ENCODE peak calls at places on chromosome 4, in six cellular contexts. D is CD8-positive, alpha-beta memory T cell; B is left lung; S is upper lobe of right lung; I is left ventricle myocardium inferior; N is CD4-positive, CD25-positive, alpha-beta regulatory T cell. X is an unnamed sample. For H3K9me3, the result is how much of the 10 kb centered on the place peaks cover.

GRCh38 chr4:37568494-37568893 is 117.7 kb downstream of the RELL1 start:
- DNase-seq in D (no peak), B (no peak), S (no peak), I (no peak), N (no peak), X (no peak)

GRCh38 chr4:138875886-138876608 is 139.5 kb upstream of the NOCT start:
- DNase-seq in D (no peak), B (no peak), S (no peak), I (no peak), N (no peak), X (no peak)

GRCh38 chr4:76752911-76753494 is 144.9 kb downstream of the SOWAHB start:
- DNase-seq in D (no peak), B (no peak), S (no peak), I (no peak), N (no peak), X (no peak)

GRCh38 chr4:13966241-13967195 is 339.0 kb upstream of the BOD1L1 start:
- DNase-seq in D (no peak), B (no peak), S (no peak), I (no peak), N (no peak), X (no peak)

GRCh38 chr4:74364649-74365491 is at the start of gene EREG:
- DNase-seq in D (peak), B (peak), S (peak), I (no peak), N (peak), X (no peak)

GRCh38 chr4:23279377-23279988 is 586.7 kb downstream of the GBA3 start:
- DNase-seq in D (no peak), B (no peak), S (no peak), I (no peak), N (no peak), X (no peak)

GRCh38 chr4:123397276-123398150 is 918 bp downstream of the SPRY1 start:
- DNase-seq in D (peak), B (peak), S (peak), I (peak), N (peak), X (no peak)

GRCh38 chr4:5970381-5971076 is 47.7 kb downstream of the C4orf50 start:
- DNase-seq in D (no peak), B (no peak), S (peak), I (no peak), N (no peak), X (peak)

GRCh38 chr4:168868044-168868855 is 141.8 kb downstream of the CBR4 start:
- DNase-seq in D (no peak), B (no peak), S (no peak), I (no peak), N (no peak), X (no peak)

GRCh38 chr4:17327587-17327986 is 184.3 kb downstream of the QDPR start:
- DNase-seq in D (no peak), B (no peak), S (no peak), I (no peak), N (no peak), X (no peak)

GRCh38 chr4:27985522-27985921 is 1124.9 kb downstream of the STIM2 start:
- DNase-seq in D (no peak), B (no peak), S (no peak), I (no peak), N (no peak), X (no peak)

GRCh38 chr4:11633435-11633834 is 204.7 kb upstream of the HS3ST1 start:
- DNase-seq in D (no peak), B (no peak), S (no peak), I (no peak), N (no peak), X (no peak)

GRCh38 chr4:19780871-19781270 is 470.8 kb upstream of the SLIT2 start:
- DNase-seq in D (no peak), B (no peak), S (no peak), I (no peak), N (no peak), X (no peak)
- H3K9me3 ChIP-seq in D (under half), B (under half), S (under half), I (under half), N (under half), X (under half)

DNA sequence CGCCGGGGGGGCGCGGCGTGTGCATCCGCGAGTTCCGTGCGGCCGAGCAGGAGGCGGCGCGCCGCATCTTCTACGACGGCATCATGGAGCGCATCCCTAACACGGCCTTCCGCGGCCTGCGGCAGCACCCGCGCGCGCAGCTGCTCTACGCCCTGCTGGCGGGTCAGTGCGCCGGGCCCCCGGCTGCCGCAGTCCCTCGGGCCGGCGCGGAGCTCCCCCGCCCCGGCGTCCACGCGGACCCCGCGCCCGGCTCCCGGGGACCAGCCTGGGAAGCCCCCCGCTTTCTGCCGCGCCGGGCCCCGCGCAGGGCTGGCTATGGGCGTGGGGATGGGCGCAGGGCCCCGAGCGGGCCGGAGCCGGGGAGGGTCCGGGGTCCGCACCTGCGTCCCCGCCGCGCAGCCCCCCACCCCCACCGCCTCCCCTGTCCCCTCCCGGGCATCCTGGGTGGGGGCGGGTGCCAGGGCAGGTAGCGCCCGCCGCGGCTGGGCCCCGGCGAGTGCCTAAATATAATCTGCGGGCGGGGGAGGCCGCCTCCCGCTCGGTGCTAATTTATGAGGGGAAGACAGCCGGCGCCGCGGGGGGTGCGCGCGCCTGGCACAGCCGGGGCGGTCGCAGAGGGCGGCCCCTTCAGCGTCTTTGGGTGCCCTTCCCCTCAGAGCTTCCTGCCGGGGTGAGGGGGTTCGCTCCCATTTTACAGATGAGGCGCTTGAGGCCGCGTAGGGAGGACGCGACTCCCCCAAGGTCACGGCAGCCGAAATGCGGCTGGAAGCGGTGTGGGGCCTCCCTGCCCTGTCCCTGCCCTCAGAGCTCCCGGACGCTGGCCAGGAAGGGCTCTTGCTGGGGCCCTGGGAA is 825 bp downstream of the NAT8L start:
- DNase-seq in D (no peak), B (peak), S (no peak), I (peak), N (no peak), X (no peak)
- H3K27ac ChIP-seq in D (no peak), B (no peak), S (no peak), I (no peak), N (no peak), X (no peak)

DNA sequence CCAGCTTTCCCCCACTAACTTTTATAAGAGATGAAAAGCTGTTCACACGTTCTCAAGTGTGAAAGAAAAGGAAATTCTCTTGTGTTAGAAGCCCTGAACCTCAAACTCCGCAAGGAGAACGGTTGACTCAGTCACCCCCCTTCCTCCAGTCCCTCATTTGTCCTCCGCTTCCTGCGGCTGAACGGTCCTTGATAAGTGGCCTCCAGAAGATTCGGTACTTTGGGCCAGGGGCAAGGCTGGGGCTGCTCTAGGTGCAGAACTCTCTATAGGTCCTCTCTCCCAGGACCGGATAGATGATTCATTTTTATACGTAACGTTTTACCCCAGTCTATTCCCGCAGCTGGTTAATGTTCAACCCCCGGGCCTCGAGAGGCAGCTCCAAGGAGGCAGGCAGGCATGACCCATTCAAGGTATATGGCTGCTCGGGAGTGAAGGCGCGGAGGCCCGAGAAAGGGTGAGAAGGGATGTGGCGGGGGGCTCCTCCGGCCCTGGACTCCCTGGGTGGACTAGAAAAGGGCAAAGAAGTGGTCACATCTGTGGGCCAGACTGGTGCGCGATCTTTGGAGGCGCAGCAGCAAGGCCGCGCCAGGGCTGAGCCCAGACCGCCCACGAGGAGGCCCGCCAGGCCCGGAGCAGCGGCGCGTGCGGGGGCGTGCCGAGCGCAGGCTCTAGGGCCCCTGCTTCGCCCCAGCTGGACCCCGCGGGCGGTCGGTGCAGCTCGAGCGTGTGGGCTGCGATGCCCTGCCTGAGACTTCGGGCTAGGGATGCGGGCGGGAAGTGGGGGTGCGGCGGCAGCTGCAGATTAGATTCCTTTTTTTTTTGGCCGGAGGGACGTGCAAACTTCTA is 11.7 kb downstream of the PITX2 start:
- DNase-seq in D (no peak), B (no peak), S (no peak), I (no peak), N (no peak), X (no peak)
- H3K4me3 ChIP-seq in D (no peak), B (no peak), S (no peak), I (peak), N (no peak), X (peak)

DNA sequence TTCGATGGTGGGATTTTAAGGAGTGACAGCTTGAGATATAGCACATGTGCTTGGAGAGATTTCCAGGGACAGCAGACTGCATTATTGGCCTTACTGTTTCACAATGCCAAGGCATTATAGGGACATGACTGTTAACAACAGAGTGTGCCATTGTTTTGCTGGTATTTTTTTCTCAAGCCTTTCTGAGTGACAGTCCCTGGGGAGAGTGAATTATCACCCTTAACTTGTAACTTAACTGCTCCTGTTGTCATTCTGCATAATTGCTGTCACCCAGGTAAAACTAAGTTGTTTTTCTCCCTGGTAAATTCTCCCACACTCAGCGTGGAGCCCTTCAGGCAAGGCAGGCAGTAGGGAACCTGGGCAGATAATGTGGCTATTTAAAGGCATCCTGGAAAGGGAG is 989.2 kb upstream of the LCORL start:
- DNase-seq in D (no peak), B (no peak), S (no peak), I (no peak), N (no peak), X (no peak)
- H3K9me3 ChIP-seq in D (under half), B (under half), S (under half), I (under half), N (under half), X (under half)

DNA sequence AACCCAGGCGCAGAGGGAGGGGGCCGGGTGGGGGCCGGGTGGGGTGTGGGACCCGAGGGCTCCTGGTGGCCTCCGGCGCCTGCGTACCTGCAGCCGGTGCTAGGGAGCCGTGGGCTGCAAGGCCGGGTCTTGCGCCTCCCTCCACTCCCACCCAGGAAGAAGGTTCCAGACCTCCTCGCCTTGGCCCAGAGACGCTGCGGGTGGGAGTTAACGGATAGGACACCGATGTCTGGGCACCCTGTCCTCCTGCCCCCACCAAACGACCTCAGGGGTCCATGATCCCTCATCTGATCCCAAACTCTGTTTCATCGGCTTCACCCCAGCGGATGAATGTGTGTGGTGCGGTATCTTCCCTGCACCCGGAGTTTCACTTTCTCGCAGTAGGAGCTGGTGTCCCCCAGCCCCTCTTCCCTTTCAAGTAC is 927 bp downstream of the MSX1 start:
- DNase-seq in D (no peak), B (no peak), S (no peak), I (no peak), N (no peak), X (no peak)
- H3K27ac ChIP-seq in D (no peak), B (peak), S (no peak), I (peak), N (no peak), X (peak)

X was measured in suprapubic skin.